ENCODE peak calls at places on chromosomes 1 and 21, in seven cellular contexts. One of them, this sample, is unnamed. For H3K9me3, the result is how much of the 10 kb centered on the place peaks cover.

GRCh38 chr1:156689960-156690672 is 12.9 kb upstream of the NES start:
- DNase-seq in sigmoid colon: no peak
- DNase-seq in HCT116: no peak
- DNase-seq in adrenal gland: no peak
- DNase-seq in body of pancreas: no peak
- DNase-seq in right lobe of liver: no peak
- DNase-seq in thyroid gland: peak
- DNase-seq in this sample: no peak

GRCh38 chr1:246002725-246003441 is 504.2 kb downstream of the SMYD3 start:
- DNase-seq in sigmoid colon: peak
- DNase-seq in HCT116: peak
- DNase-seq in adrenal gland: peak
- DNase-seq in body of pancreas: peak
- DNase-seq in right lobe of liver: peak
- DNase-seq in thyroid gland: peak
- DNase-seq in this sample: peak

GRCh38 chr1:17687125-17687524 is 68.0 kb upstream of the ACTL8 start:
- DNase-seq in sigmoid colon: no peak
- DNase-seq in HCT116: no peak
- DNase-seq in adrenal gland: no peak
- DNase-seq in body of pancreas: no peak
- DNase-seq in right lobe of liver: no peak
- DNase-seq in thyroid gland: no peak
- DNase-seq in this sample: no peak

GRCh38 chr1:61925591-61926298 is 183.5 kb downstream of the PATJ start:
- DNase-seq in sigmoid colon: no peak
- DNase-seq in HCT116: no peak
- DNase-seq in adrenal gland: no peak
- DNase-seq in body of pancreas: no peak
- DNase-seq in right lobe of liver: no peak
- DNase-seq in thyroid gland: no peak
- DNase-seq in this sample: no peak

GRCh38 chr1:114108741-114109255 is 44.9 kb downstream of the SYT6 start:
- DNase-seq in sigmoid colon: no peak
- DNase-seq in HCT116: no peak
- DNase-seq in adrenal gland: peak
- DNase-seq in body of pancreas: no peak
- DNase-seq in right lobe of liver: no peak
- DNase-seq in thyroid gland: no peak
- DNase-seq in this sample: peak

GRCh38 chr1:109790735-109791494 is 27.2 kb upstream of the EPS8L3 start:
- DNase-seq in sigmoid colon: peak
- DNase-seq in HCT116: peak
- DNase-seq in adrenal gland: peak
- DNase-seq in body of pancreas: no peak
- DNase-seq in right lobe of liver: peak
- DNase-seq in thyroid gland: no peak
- DNase-seq in this sample: peak

GRCh38 chr1:94384485-94385353 is 33.5 kb upstream of the ABCD3 start:
- DNase-seq in sigmoid colon: no peak
- DNase-seq in HCT116: no peak
- DNase-seq in adrenal gland: no peak
- DNase-seq in body of pancreas: peak
- DNase-seq in right lobe of liver: no peak
- DNase-seq in thyroid gland: peak
- DNase-seq in this sample: no peak

GRCh38 chr21:33971492-33972013 is 55.9 kb upstream of the ATP5PO start:
- DNase-seq in sigmoid colon: no peak
- DNase-seq in HCT116: no peak
- DNase-seq in adrenal gland: no peak
- DNase-seq in body of pancreas: no peak
- DNase-seq in right lobe of liver: no peak
- DNase-seq in thyroid gland: no peak
- DNase-seq in this sample: no peak

GRCh38 chr21:42627527-42628289 is 25.7 kb upstream of the PDE9A start:
- DNase-seq in sigmoid colon: peak
- DNase-seq in HCT116: no peak
- DNase-seq in adrenal gland: no peak
- DNase-seq in body of pancreas: no peak
- DNase-seq in right lobe of liver: no peak
- DNase-seq in thyroid gland: no peak
- DNase-seq in this sample: peak

GRCh38 chr1:118989878-118990378 is 1.8 kb upstream of the TBX15 start:
- DNase-seq in sigmoid colon: no peak
- DNase-seq in HCT116: no peak
- DNase-seq in adrenal gland: no peak
- DNase-seq in body of pancreas: no peak
- DNase-seq in right lobe of liver: no peak
- DNase-seq in thyroid gland: no peak
- DNase-seq in this sample: no peak

GRCh38 chr1:10829965-10830515 is 33.6 kb upstream of the CASZ1 start:
- DNase-seq in sigmoid colon: no peak
- DNase-seq in HCT116: no peak
- DNase-seq in adrenal gland: no peak
- DNase-seq in body of pancreas: no peak
- DNase-seq in right lobe of liver: no peak
- DNase-seq in thyroid gland: no peak
- DNase-seq in this sample: no peak

GRCh38 chr1:51976831-51977602 is 13.5 kb downstream of the RAB3B start:
- DNase-seq in sigmoid colon: no peak
- DNase-seq in HCT116: no peak
- DNase-seq in adrenal gland: no peak
- DNase-seq in body of pancreas: no peak
- DNase-seq in right lobe of liver: no peak
- DNase-seq in thyroid gland: no peak
- DNase-seq in this sample: no peak

GRCh38 chr1:227666286-227666685 is 68.8 kb downstream of the JMJD4 start:
- DNase-seq in sigmoid colon: no peak
- DNase-seq in HCT116: no peak
- DNase-seq in adrenal gland: no peak
- DNase-seq in body of pancreas: no peak
- DNase-seq in right lobe of liver: no peak
- DNase-seq in thyroid gland: no peak
- DNase-seq in this sample: no peak

GRCh38 chr1:227661495-227661894 is 73.6 kb downstream of the JMJD4 start:
- DNase-seq in sigmoid colon: no peak
- DNase-seq in HCT116: no peak
- DNase-seq in adrenal gland: no peak
- DNase-seq in body of pancreas: no peak
- DNase-seq in right lobe of liver: no peak
- DNase-seq in thyroid gland: no peak
- DNase-seq in this sample: no peak

DNA sequence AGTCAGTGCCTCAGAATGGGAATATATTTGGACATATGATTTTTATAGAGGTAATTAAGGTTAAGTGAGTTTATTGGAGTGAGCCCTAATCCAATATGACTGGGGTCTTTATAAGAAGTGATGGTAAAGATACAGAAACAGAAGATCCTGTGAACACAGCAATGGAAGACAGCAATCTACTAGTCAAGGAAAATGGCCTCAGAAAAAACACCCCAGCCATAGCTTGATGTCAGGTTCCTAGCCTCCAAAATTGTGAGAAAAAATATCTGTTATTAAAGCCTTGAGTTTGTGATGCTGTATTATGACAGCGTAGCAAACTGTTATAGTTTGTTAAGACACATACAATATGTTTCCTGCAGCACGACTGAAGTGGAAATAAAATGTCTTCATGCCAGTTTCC is 72.2 kb downstream of the JMJD4 start:
- DNase-seq in sigmoid colon: no peak
- DNase-seq in HCT116: no peak
- DNase-seq in adrenal gland: no peak
- DNase-seq in body of pancreas: no peak
- DNase-seq in right lobe of liver: no peak
- DNase-seq in thyroid gland: no peak
- DNase-seq in this sample: no peak
- H3K9me3 ChIP-seq in sigmoid colon: half or more
- H3K9me3 ChIP-seq in HCT116: half or more
- H3K9me3 ChIP-seq in adrenal gland: under half
- H3K9me3 ChIP-seq in body of pancreas: half or more
- H3K9me3 ChIP-seq in right lobe of liver: half or more
- H3K9me3 ChIP-seq in thyroid gland: under half
- H3K9me3 ChIP-seq in this sample: half or more

DNA sequence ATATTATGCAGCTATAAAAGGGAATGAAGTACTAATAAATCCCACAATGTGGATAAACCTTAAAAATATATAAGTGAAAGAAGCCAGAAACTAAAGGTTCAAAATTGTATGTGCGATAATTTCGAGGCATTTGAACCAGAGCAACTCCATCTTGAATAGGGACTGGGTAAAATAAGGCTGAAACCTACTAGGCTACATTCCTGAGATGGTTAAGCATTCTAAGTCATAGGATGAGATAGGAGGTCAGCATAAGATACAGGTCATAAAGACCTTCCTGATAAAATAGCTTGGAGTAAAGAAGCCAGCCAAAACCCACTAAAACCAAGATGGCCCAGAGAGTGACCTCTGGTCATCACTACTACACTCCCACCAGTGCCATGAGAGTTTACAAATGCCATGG is 103.1 kb downstream of the SLC16A1 start:
- DNase-seq in sigmoid colon: no peak
- DNase-seq in HCT116: no peak
- DNase-seq in adrenal gland: no peak
- DNase-seq in body of pancreas: no peak
- DNase-seq in right lobe of liver: no peak
- DNase-seq in thyroid gland: no peak
- DNase-seq in this sample: no peak
- TF ChIP-seq POLR2A in sigmoid colon: no peak
- TF ChIP-seq POLR2A in HCT116: no peak
- TF ChIP-seq POLR2A in adrenal gland: no peak
- TF ChIP-seq POLR2A in body of pancreas: no peak
- TF ChIP-seq POLR2A in right lobe of liver: no peak
- TF ChIP-seq POLR2A in thyroid gland: no peak
- TF ChIP-seq POLR2A in this sample: no peak

GRCh38 chr1:4759671-4760070 is 105.3 kb downstream of the AJAP1 start:
- DNase-seq in sigmoid colon: no peak
- DNase-seq in HCT116: no peak
- DNase-seq in adrenal gland: no peak
- DNase-seq in body of pancreas: no peak
- DNase-seq in right lobe of liver: no peak
- DNase-seq in thyroid gland: no peak
- DNase-seq in this sample: no peak
- H3K9me3 ChIP-seq in sigmoid colon: under half
- H3K9me3 ChIP-seq in HCT116: under half
- H3K9me3 ChIP-seq in adrenal gland: under half
- H3K9me3 ChIP-seq in body of pancreas: under half
- H3K9me3 ChIP-seq in right lobe of liver: under half
- H3K9me3 ChIP-seq in thyroid gland: under half
- H3K9me3 ChIP-seq in this sample: under half

GRCh38 chr1:46699670-46700069 is 19.2 kb downstream of the EFCAB14 start:
- DNase-seq in sigmoid colon: no peak
- DNase-seq in HCT116: no peak
- DNase-seq in adrenal gland: no peak
- DNase-seq in body of pancreas: no peak
- DNase-seq in right lobe of liver: no peak
- DNase-seq in thyroid gland: no peak
- DNase-seq in this sample: no peak

GRCh38 chr1:46692806-46693770 is 21.4 kb downstream of the TEX38 start:
- DNase-seq in sigmoid colon: no peak
- DNase-seq in HCT116: no peak
- DNase-seq in adrenal gland: no peak
- DNase-seq in body of pancreas: no peak
- DNase-seq in right lobe of liver: no peak
- DNase-seq in thyroid gland: no peak
- DNase-seq in this sample: no peak

GRCh38 chr1:46691997-46692790 is 20.5 kb downstream of the TEX38 start:
- DNase-seq in sigmoid colon: no peak
- DNase-seq in HCT116: no peak
- DNase-seq in adrenal gland: peak
- DNase-seq in body of pancreas: no peak
- DNase-seq in right lobe of liver: no peak
- DNase-seq in thyroid gland: peak
- DNase-seq in this sample: no peak

DNA sequence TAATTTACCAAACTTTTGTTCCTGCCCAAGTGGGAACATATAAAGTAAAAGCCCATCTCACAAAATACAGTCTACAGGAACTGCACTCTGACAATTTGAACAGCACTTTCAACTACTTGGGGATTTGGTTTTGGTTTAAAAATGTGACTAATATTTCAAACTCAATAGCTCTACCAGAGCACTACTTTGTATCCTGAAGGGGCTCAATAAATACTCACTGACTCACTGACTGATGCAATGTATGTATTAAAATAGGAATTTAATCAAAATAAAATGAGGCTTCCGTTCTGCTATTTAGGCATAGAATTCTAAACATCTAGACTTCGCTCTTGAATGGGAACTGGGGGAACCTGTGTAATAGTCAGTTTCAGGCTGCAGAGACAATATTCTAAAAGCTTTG is 21.9 kb downstream of the EFCAB14 start:
- DNase-seq in sigmoid colon: no peak
- DNase-seq in HCT116: no peak
- DNase-seq in adrenal gland: no peak
- DNase-seq in body of pancreas: no peak
- DNase-seq in right lobe of liver: no peak
- DNase-seq in thyroid gland: no peak
- DNase-seq in this sample: no peak
- TF ChIP-seq POLR2A in sigmoid colon: no peak
- TF ChIP-seq POLR2A in HCT116: no peak
- TF ChIP-seq POLR2A in adrenal gland: no peak
- TF ChIP-seq POLR2A in body of pancreas: no peak
- TF ChIP-seq POLR2A in right lobe of liver: no peak
- TF ChIP-seq POLR2A in thyroid gland: no peak
- TF ChIP-seq POLR2A in this sample: no peak

GRCh38 chr1:152220166-152221163 is 3.5 kb downstream of the HRNR start:
- DNase-seq in sigmoid colon: peak
- DNase-seq in HCT116: no peak
- DNase-seq in adrenal gland: no peak
- DNase-seq in body of pancreas: no peak
- DNase-seq in right lobe of liver: no peak
- DNase-seq in thyroid gland: no peak
- DNase-seq in this sample: no peak
- H3K9me3 ChIP-seq in sigmoid colon: under half
- H3K9me3 ChIP-seq in HCT116: under half
- H3K9me3 ChIP-seq in adrenal gland: under half
- H3K9me3 ChIP-seq in body of pancreas: under half
- H3K9me3 ChIP-seq in right lobe of liver: under half
- H3K9me3 ChIP-seq in thyroid gland: under half
- H3K9me3 ChIP-seq in this sample: under half